ENCODE peak calls at places on chromosomes 2 and 18, in five cellular contexts. U is brain microvascular endothelial cell, R is upper lobe of right lung, J is kidney, X is IMR-90. F is an unnamed sample.

GRCh38 chr2:32227492-32227891 is 37.2 kb downstream of the NLRC4 start:
- DNase-seq in U (no peak), R (no peak), J (no peak), X (no peak), F (no peak)

GRCh38 chr2:64392514-64392913 is 61.4 kb upstream of the LGALSL start:
- DNase-seq in U (no peak), R (no peak), J (no peak), X (no peak), F (no peak)

GRCh38 chr2:235087812-235088607 is 136.2 kb downstream of the SH3BP4 start:
- DNase-seq in U (no peak), R (peak; percentile 69), J (peak; percentile 81), X (no peak), F (peak; percentile 58)

GRCh38 chr18:78629426-78629825 is 350.2 kb upstream of the SALL3 start:
- DNase-seq in U (no peak), R (no peak), J (no peak), X (no peak), F (no peak)

GRCh38 chr2:10688921-10689807 is 611 bp downstream of the NOL10 start:
- DNase-seq in U (no peak), R (no peak), J (peak; percentile 84), X (no peak), F (peak; percentile 13)

GRCh38 chr2:128450211-128451015 is 131.7 kb upstream of the HS6ST1 start:
- DNase-seq in U (no peak), R (peak; percentile 51), J (no peak), X (no peak), F (no peak)

GRCh38 chr2:200300065-200300464 is 6.4 kb upstream of the SPATS2L start:
- DNase-seq in U (no peak), R (no peak), J (no peak), X (no peak), F (no peak)

GRCh38 chr18:2625217-2625616 is 30.3 kb upstream of the SMCHD1 start:
- DNase-seq in U (no peak), R (no peak), J (peak; percentile 67), X (no peak), F (no peak)

GRCh38 chr2:79529636-79530035 is 16.8 kb downstream of the CTNNA2 start:
- DNase-seq in U (no peak), R (no peak), J (no peak), X (no peak), F (no peak)

GRCh38 chr18:76374330-76375281 is 120.4 kb downstream of the ZNF516 start:
- DNase-seq in U (no peak), R (no peak), J (no peak), X (no peak), F (no peak)

GRCh38 chr2:75053484-75054112 is 95.2 kb downstream of the POLE4 start:
- DNase-seq in U (peak; percentile 20), R (no peak), J (no peak), X (peak; percentile 16), F (peak; percentile 47)

GRCh38 chr2:240886678-240887574 is 9.0 kb downstream of the MAB21L4 start:
- DNase-seq in U (no peak), R (peak; percentile 63), J (peak; percentile 55), X (no peak), F (no peak)

GRCh38 chr2:120804446-120804845 is 68.8 kb downstream of the GLI2 start:
- DNase-seq in U (no peak), R (no peak), J (no peak), X (no peak), F (no peak)

GRCh38 chr2:207720517-207721187 is 9.2 kb downstream of the CCNYL1 start:
- DNase-seq in U (no peak), R (no peak), J (no peak), X (no peak), F (no peak)

GRCh38 chr2:136135924-136136906 is 18.3 kb upstream of the CXCR4 start:
- DNase-seq in U (no peak), R (no peak), J (no peak), X (no peak), F (no peak)

GRCh38 chr2:235877271-235877670 is 290.9 kb downstream of the GBX2 start:
- DNase-seq in U (no peak), R (no peak), J (no peak), X (no peak), F (no peak)

GRCh38 chr2:53859354-53860159 is at the start of gene GPR75:
- DNase-seq in U (no peak), R (peak; percentile 73), J (peak; percentile 78), X (peak; percentile 17), F (peak; percentile 22)

GRCh38 chr2:168443818-168444217 is 12.3 kb upstream of the CERS6 start:
- DNase-seq in U (no peak), R (no peak), J (no peak), X (no peak), F (no peak)

GRCh38 chr2:38255211-38255610 is 121.9 kb downstream of the ATL2 start:
- DNase-seq in U (no peak), R (no peak), J (no peak), X (no peak), F (no peak)

GRCh38 chr2:79453918-79454317 is 58.9 kb upstream of the CTNNA2 start:
- DNase-seq in U (no peak), R (no peak), J (no peak), X (no peak), F (peak; percentile 0)

GRCh38 chr18:39966275-39966674 is 1988.8 kb upstream of the PIK3C3 start:
- DNase-seq in U (no peak), R (no peak), J (no peak), X (no peak), F (peak; percentile 10)

GRCh38 chr2:112787729-112788401 is 3.6 kb upstream of the IL1A start:
- DNase-seq in U (no peak), R (no peak), J (no peak), X (no peak), F (no peak)

GRCh38 chr18:57869228-57869627 is 66.1 kb upstream of the ATP8B1 start:
- DNase-seq in U (no peak), R (no peak), J (no peak), X (no peak), F (peak; percentile 19)

GRCh38 chr2:201680743-201681142 is 17.7 kb downstream of the MPP4 start:
- DNase-seq in U (no peak), R (no peak), J (no peak), X (no peak), F (peak; percentile 26)
- TF ChIP-seq CTCF in U (peak; percentile 80), R (peak; percentile 23), J (no peak), X (peak; percentile 34), F (peak; percentile 66)

GRCh38 chr18:63890950-63891304 is 3.4 kb downstream of the SERPINB2 start:
- DNase-seq in U (no peak), R (no peak), J (no peak), X (peak; percentile 18), F (peak; percentile 39)
- TF ChIP-seq CTCF in U (no peak), R (no peak), J (no peak), X (peak; percentile 14), F (peak; percentile 24)

DNA sequence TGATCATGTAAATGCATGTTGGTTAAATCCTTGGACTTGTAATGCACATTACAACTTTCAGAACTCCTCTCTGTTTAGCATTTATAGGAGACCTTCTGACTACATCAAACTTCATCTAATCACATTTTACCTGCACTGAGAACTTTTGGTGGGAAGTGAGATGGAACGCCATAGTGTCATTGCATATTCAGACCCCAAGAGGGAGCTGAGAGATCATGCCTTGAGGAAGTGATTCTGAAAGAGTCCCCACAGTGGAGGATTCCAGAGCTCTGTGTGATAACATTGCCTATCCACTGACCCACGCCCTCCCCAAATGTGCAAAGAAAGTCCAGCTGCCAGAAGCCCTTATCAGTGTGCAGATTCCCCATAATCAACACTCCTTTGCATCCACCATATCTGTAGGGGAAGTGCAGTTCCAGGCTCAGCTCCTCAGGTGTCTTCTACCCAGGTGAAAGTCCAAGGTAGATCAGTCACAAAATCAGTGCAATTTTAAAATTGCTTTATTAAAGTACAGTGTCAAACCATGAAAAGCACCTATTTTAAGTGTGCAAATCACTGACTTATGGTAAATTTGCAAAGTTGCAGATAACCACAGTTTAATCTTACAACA is 212.4 kb downstream of the RPIA start:
- DNase-seq in U (peak; percentile 9), R (no peak), J (no peak), X (peak; percentile 13), F (peak; percentile 63)
- TF ChIP-seq CTCF in U (peak; percentile 74), R (peak; percentile 70), J (peak; percentile 72), X (peak; percentile 57), F (peak; percentile 84)

DNA sequence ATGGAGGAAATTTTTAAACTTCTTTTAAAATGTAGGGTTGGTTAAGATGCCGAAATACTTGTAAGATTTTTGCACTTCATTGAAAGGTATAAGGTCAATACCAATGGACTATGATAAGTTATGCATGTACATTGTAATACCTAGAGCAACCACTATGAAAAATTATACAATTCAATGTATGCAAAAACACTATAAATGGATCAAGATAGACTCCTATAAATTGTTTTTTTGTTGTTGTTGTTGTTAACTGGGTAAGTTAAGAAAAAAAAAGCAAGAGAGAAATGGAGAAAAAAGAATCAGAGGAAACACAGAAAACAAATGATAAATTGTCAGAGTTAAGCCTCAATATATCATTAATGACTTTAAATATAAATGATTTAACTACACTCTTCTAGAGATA is 421.2 kb downstream of the TMEM182 start:
- DNase-seq in U (no peak), R (no peak), J (no peak), X (no peak), F (no peak)
- TF ChIP-seq CTCF in U (no peak), R (no peak), J (no peak), X (no peak), F (no peak)

DNA sequence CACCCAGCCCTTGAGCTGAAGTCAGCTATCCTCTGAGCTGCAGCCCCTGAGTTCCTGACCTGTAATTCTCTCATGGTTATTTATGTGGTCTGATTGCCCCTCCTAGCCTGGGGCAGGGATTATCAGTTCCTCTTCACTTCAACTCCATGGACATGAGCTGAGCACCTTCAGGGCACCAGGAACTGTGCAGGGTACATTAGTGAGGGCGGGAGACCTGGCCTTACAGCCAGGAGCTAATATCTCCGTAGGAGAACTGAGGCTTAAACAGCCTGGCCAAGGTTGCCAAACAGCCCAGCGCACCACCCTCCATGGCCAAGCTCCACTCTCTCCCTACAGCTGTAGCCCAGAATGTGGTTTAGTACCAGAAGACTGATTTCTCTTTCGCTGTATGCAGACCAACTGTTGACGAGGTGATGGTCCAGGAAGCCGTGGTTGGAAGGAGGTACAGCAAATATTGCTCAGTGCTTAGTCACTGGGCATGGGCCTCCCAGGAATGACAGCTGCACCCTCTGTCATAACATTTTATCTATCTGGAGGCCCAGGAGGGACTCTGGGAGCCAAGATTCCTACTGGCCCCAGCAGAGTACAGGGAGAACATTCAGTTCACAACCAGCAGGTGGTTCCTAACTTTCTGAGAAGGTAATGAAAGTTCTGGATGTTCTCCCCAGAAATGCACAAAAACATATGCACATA is 228.7 kb upstream of the SIX2 start:
- DNase-seq in U (peak; percentile 98), R (no peak), J (no peak), X (peak; percentile 95), F (peak; percentile 98)
- TF ChIP-seq CTCF in U (peak; percentile 67), R (no peak), J (no peak), X (peak; percentile 23), F (peak; percentile 59)

GRCh38 chr18:49201464-49201863 is 250.7 kb upstream of the SMAD7 start:
- DNase-seq in U (no peak), R (no peak), J (no peak), X (no peak), F (no peak)

GRCh38 chr18:49207373-49207772 is 253.1 kb downstream of the DYM start:
- DNase-seq in U (peak; percentile 40), R (no peak), J (no peak), X (peak; percentile 54), F (peak; percentile 50)

DNA sequence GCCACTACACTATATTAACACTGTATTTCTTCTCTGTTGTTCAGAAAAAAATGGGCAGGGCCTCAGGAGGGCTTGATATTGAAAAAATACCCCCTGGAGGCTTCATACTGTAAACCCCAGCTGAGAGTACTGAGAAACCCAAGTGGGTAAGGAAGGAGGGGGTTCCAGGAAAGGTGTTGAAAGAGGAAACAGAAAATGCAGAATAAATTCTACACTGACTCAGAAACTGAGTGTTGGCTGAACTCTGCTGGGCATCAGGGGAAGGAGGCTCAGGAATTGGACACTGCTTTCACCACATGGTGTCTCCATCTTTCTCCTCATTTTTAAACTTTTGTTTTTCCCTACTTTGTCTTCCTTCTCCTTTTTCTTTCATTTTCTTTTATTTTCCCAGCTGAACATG is 253.7 kb downstream of the DYM start:
- DNase-seq in U (no peak), R (no peak), J (no peak), X (peak; percentile 17), F (peak; percentile 73)
- TF ChIP-seq CTCF in U (peak; percentile 44), R (no peak), J (no peak), X (peak; percentile 43), F (peak; percentile 56)